ENCODE peak calls at places on chromosomes 5 and 9, in ten cellular contexts. L, Y, Q, O, W, C, E, G, H and P are unnamed samples.

GRCh38 chr9:33162721-33163311 is 4.3 kb downstream of the B4GALT1 start:
- DNase-seq in L (peak), Y (peak), Q (no peak), O (no peak), W (no peak), C (no peak), E (peak), G (peak), H (peak), P (no peak)

GRCh38 chr5:180105827-180106312 is 34.3 kb upstream of the RNF130 start:
- DNase-seq in L (no peak), Y (no peak), Q (no peak), O (no peak), W (no peak), C (no peak), E (peak), G (peak), H (no peak), P (no peak)

GRCh38 chr9:104872959-104873850 is 54.8 kb downstream of the ABCA1 start:
- DNase-seq in L (peak), Y (peak), Q (peak), O (no peak), W (no peak), C (no peak), E (peak), G (peak), H (peak), P (no peak)

GRCh38 chr9:123637596-123637939 is 281.6 kb downstream of the CRB2 start:
- DNase-seq in L (no peak), Y (peak), Q (no peak), O (no peak), W (no peak), C (no peak), E (no peak), G (peak), H (no peak), P (no peak)

GRCh38 chr9:136700309-136700708 is 12.1 kb upstream of the DIPK1B start:
- DNase-seq in L (no peak), Y (no peak), Q (no peak), O (no peak), W (no peak), C (no peak), E (peak), G (peak), H (no peak), P (no peak)

GRCh38 chr9:94030318-94031179 is 53.7 kb upstream of the PTPDC1 start:
- DNase-seq in L (peak), Y (peak), Q (peak), O (peak), W (peak), C (peak), E (peak), G (peak), H (peak), P (peak)

GRCh38 chr9:37030591-37030939 is 3.5 kb downstream of the PAX5 start:
- DNase-seq in L (no peak), Y (no peak), Q (no peak), O (no peak), W (no peak), C (peak), E (no peak), G (no peak), H (no peak), P (no peak)

GRCh38 chr9:99121604-99122003 is 16.7 kb downstream of the TGFBR1 start:
- DNase-seq in L (no peak), Y (no peak), Q (no peak), O (no peak), W (no peak), C (no peak), E (no peak), G (no peak), H (no peak), P (no peak)

GRCh38 chr9:112532427-112532826 is 45.8 kb downstream of the KIAA1958 start:
- DNase-seq in L (no peak), Y (peak), Q (no peak), O (no peak), W (no peak), C (no peak), E (peak), G (peak), H (peak), P (no peak)

GRCh38 chr5:143142596-143143435 is 260.7 kb downstream of the NR3C1 start:
- DNase-seq in L (no peak), Y (peak), Q (no peak), O (no peak), W (no peak), C (no peak), E (peak), G (peak), H (no peak), P (no peak)

GRCh38 chr5:40442346-40442745 is 237.4 kb upstream of the PTGER4 start:
- DNase-seq in L (no peak), Y (peak), Q (no peak), O (no peak), W (no peak), C (no peak), E (peak), G (peak), H (no peak), P (no peak)

GRCh38 chr9:81191222-81191621 is 498.1 kb downstream of the TLE1 start:
- DNase-seq in L (no peak), Y (no peak), Q (no peak), O (no peak), W (no peak), C (no peak), E (no peak), G (peak), H (no peak), P (no peak)